ENCODE peak calls at places on chromosomes 7 and 10, in seven cellular contexts. W is AG20443; C is HTR-8/SVneo; Y is T-helper 1 cell; Z is esophagus squamous epithelium; O is ascending aorta; P is activated CD4-positive, alpha-beta T cell treated with anti-CD3 and anti-CD28 coated beads, Interleukin-2, amount 10 ng/mL, durations not matched to agents 7 days and 5 days. V is an unnamed sample.

GRCh38 chr10:79061441-79062315 is 7.1 kb upstream of the ZMIZ1 start:
- DNase-seq in Y (no peak), W (no peak), C (no peak), P (no peak), Z (no peak), O (no peak), V (no peak)

GRCh38 chr7:55964261-55964801 is at the start of gene NIPSNAP2:
- DNase-seq in W (peak), Z (no peak), C (peak), O (no peak), Y (peak), P (peak), V (peak)

GRCh38 chr10:5014936-5015335 is 11.3 kb upstream of the AKR1C2 start:
- DNase-seq in C (no peak), W (peak), O (no peak), Y (peak), P (no peak), Z (no peak), V (no peak)

GRCh38 chr7:30074422-30075030 is 46.3 kb downstream of the PLEKHA8 start:
- DNase-seq in Y (peak), W (peak), Z (no peak), O (no peak), P (peak), C (no peak), V (no peak)

GRCh38 chr10:119748871-119749270 is 23.0 kb downstream of the INPP5F start:
- DNase-seq in O (no peak), C (no peak), Z (no peak), Y (no peak), P (no peak), W (no peak), V (no peak)

GRCh38 chr10:43264987-43265798 is 1.7 kb downstream of the RASGEF1A start:
- DNase-seq in P (no peak), W (peak), Z (no peak), Y (no peak), O (no peak), C (no peak), V (no peak)

GRCh38 chr7:155621418-155621980 is 23.0 kb upstream of the RBM33 start:
- DNase-seq in Y (no peak), O (no peak), P (no peak), C (no peak), W (no peak), Z (no peak), V (no peak)

GRCh38 chr7:6026011-6026819 is 5.0 kb upstream of the ANKRD61 start:
- DNase-seq in O (peak), W (peak), P (peak), Y (peak), Z (peak), C (peak), V (peak)

GRCh38 chr7:29839302-29839701 is 33.0 kb downstream of the WIPF3 start:
- DNase-seq in O (no peak), Y (no peak), W (peak), P (no peak), C (peak), Z (no peak), V (no peak)

GRCh38 chr10:119761106-119761505 is 35.3 kb downstream of the INPP5F start:
- DNase-seq in Z (no peak), O (no peak), P (no peak), C (no peak), Y (no peak), W (peak), V (no peak)

GRCh38 chr7:25894902-25895791 is 256.9 kb upstream of the NFE2L3 start:
- DNase-seq in P (peak), W (peak), Z (no peak), O (no peak), C (peak), Y (peak), V (peak)

GRCh38 chr7:34728156-34728555 is 70.1 kb downstream of the NPSR1 start:
- DNase-seq in P (no peak), C (no peak), O (no peak), W (no peak), Z (no peak), Y (no peak), V (no peak)

GRCh38 chr7:25391295-25391861 is 163.1 kb upstream of the NPVF start:
- DNase-seq in C (no peak), Z (no peak), P (no peak), O (no peak), Y (no peak), W (peak), V (no peak)

GRCh38 chr7:96088579-96088978 is 233.3 kb downstream of the SLC25A13 start:
- DNase-seq in Z (no peak), Y (no peak), O (no peak), P (no peak), W (no peak), C (no peak), V (no peak)

GRCh38 chr7:27784399-27785053 is 44.6 kb downstream of the TAX1BP1 start:
- DNase-seq in Y (peak), Z (no peak), W (peak), P (peak), O (no peak), C (peak), V (peak)

GRCh38 chr7:17007841-17008240 is 126.1 kb upstream of the AGR3 start:
- DNase-seq in Y (no peak), C (no peak), W (no peak), P (no peak), O (no peak), Z (no peak), V (no peak)

GRCh38 chr10:78706986-78707500 is 361.7 kb upstream of the ZMIZ1 start:
- DNase-seq in W (no peak), Z (no peak), C (no peak), Y (no peak), O (no peak), P (no peak), V (no peak)

GRCh38 chr7:118606632-118607031 is 382.1 kb downstream of the ANKRD7 start:
- DNase-seq in P (no peak), W (no peak), Z (no peak), O (no peak), Y (no peak), C (no peak), V (no peak)

GRCh38 chr7:105196473-105196872 is 182.5 kb downstream of the KMT2E start:
- DNase-seq in C (no peak), O (no peak), Z (no peak), Y (no peak), W (no peak), P (no peak), V (no peak)

GRCh38 chr7:46776790-46777189 is 805.1 kb downstream of the TNS3 start:
- DNase-seq in O (no peak), Z (no peak), C (no peak), P (no peak), W (no peak), Y (no peak), V (no peak)

GRCh38 chr7:157637216-157637954 is 300.6 kb downstream of the DNAJB6 start:
- DNase-seq in O (no peak), W (no peak), Y (no peak), P (no peak), Z (no peak), C (no peak), V (no peak)

GRCh38 chr7:75565129-75565528 is 73.0 kb downstream of the SPDYE5 start:
- DNase-seq in O (no peak), Y (peak), C (peak), Z (no peak), P (no peak), W (peak), V (no peak)

GRCh38 chr10:86306628-86307278 is 59.8 kb downstream of the GRID1 start:
- DNase-seq in O (no peak), P (peak), W (peak), Y (no peak), Z (no peak), C (peak), V (no peak)

GRCh38 chr7:43362652-43363428 is 220.1 kb upstream of the STK17A start:
- DNase-seq in Y (no peak), W (peak), P (no peak), Z (no peak), O (no peak), C (no peak), V (no peak)

V was measured in effector memory CD8-positive, alpha-beta T cell.